ENCODE peak calls at places on chromosomes 13 and 19, in five cellular contexts. X, U, I, O and N are unnamed samples.
A peak's percentile ranks its signal among the peaks of the same experiment; 100 is the strongest.

GRCh38 chr19:58182577-58182988 is 278 bp upstream of the ZNF274 start:
- DNase-seq in X (no peak), U (no peak), I (no peak), O (no peak), N (no peak)

GRCh38 chr13:20492641-20493040 is 33.0 kb downstream of the CRYL1 start:
- DNase-seq in X (no peak), U (no peak), I (no peak), O (peak; percentile 62), N (no peak)

GRCh38 chr13:86856996-86857395 is 814.2 kb upstream of the SLITRK5 start:
- DNase-seq in X (no peak), U (no peak), I (no peak), O (no peak), N (no peak)

GRCh38 chr13:45398862-45399261 is 19.3 kb downstream of the SLC25A30 start:
- DNase-seq in X (no peak), U (peak; percentile 72), I (no peak), O (no peak), N (no peak)

GRCh38 chr13:21309542-21310172 is 133.2 kb downstream of the MRPL57 start:
- DNase-seq in X (no peak), U (no peak), I (no peak), O (no peak), N (no peak)

GRCh38 chr19:13965926-13966683 is 13.8 kb downstream of the DCAF15 start:
- DNase-seq in X (no peak), U (no peak), I (no peak), O (no peak), N (no peak)

GRCh38 chr19:52963229-52963760 is 614 bp upstream of the ZNF816 start:
- DNase-seq in X (no peak), U (peak; percentile 49), I (no peak), O (peak; percentile 40), N (no peak)

GRCh38 chr19:19642506-19643157 is 825 bp downstream of the GMIP start:
- DNase-seq in X (no peak), U (peak; percentile 66), I (no peak), O (no peak), N (no peak)

GRCh38 chr19:2291185-2291751 is 9.3 kb upstream of the PEAK3 start:
- DNase-seq in X (no peak), U (no peak), I (no peak), O (peak; percentile 77), N (no peak)

GRCh38 chr13:20400774-20401173 is 124.9 kb downstream of the CRYL1 start:
- DNase-seq in X (no peak), U (no peak), I (no peak), O (no peak), N (no peak)

GRCh38 chr13:105997436-105998232 is 537.8 kb downstream of the EFNB2 start:
- DNase-seq in X (no peak), U (no peak), I (no peak), O (no peak), N (no peak)

GRCh38 chr13:51645154-51645650 is 60.9 kb downstream of the WDFY2 start:
- DNase-seq in X (no peak), U (no peak), I (no peak), O (no peak), N (no peak)

GRCh38 chr13:109804654-109805053 is 18.3 kb upstream of the IRS2 start:
- DNase-seq in X (no peak), U (no peak), I (no peak), O (no peak), N (no peak)

GRCh38 chr19:9155591-9155990 is 15.4 kb downstream of the ZNF317 start:
- DNase-seq in X (no peak), U (no peak), I (no peak), O (no peak), N (no peak)

GRCh38 chr19:7857727-7858701 is 16.2 kb downstream of the PRR36 start:
- DNase-seq in X (no peak), U (no peak), I (no peak), O (peak; percentile 85), N (no peak)

GRCh38 chr19:35955881-35956634 is 19.9 kb downstream of the LRFN3 start:
- DNase-seq in X (no peak), U (no peak), I (no peak), O (no peak), N (no peak)

GRCh38 chr19:41997851-41998229 is 3.8 kb upstream of the ATP1A3 start:
- DNase-seq in X (no peak), U (no peak), I (no peak), O (peak; percentile 41), N (no peak)

GRCh38 chr13:109481046-109481445 is 305.3 kb downstream of the IRS2 start:
- DNase-seq in X (no peak), U (no peak), I (no peak), O (no peak), N (no peak)

GRCh38 chr19:14480695-14481069 is 5.5 kb upstream of the PTGER1 start:
- DNase-seq in X (no peak), U (no peak), I (no peak), O (no peak), N (no peak)

GRCh38 chr13:73697166-73697565 is 437.0 kb downstream of the KLF12 start:
- DNase-seq in X (no peak), U (no peak), I (no peak), O (no peak), N (no peak)

GRCh38 chr19:50460161-50460765 is 16.0 kb upstream of the EMC10 start:
- DNase-seq in X (no peak), U (no peak), I (no peak), O (no peak), N (no peak)

GRCh38 chr13:32134241-32134801 is 102.7 kb downstream of the FRY start:
- DNase-seq in X (no peak), U (no peak), I (no peak), O (no peak), N (no peak)

GRCh38 chr13:38002596-38002995 is 133.0 kb upstream of the TRPC4 start:
- DNase-seq in X (no peak), U (no peak), I (no peak), O (no peak), N (no peak)

GRCh38 chr19:3798137-3798536 is 12.0 kb upstream of the MATK start:
- DNase-seq in X (no peak), U (no peak), I (no peak), O (no peak), N (no peak)

GRCh38 chr13:42832341-42833153 is 51.2 kb downstream of the FAM216B start:
- DNase-seq in X (no peak), U (peak; percentile 58), I (peak; percentile 72), O (no peak), N (no peak)